ENCODE peak calls at places on chromosomes 6 and 20, in four cellular contexts. V, H, U and Q are unnamed samples.

GRCh38 chr20:49747707-49748524 is 34.2 kb upstream of the B4GALT5 start:
- DNase-seq in V (peak; percentile 83), H (no peak), U (peak; percentile 97), Q (peak; percentile 93)

GRCh38 chr20:50299325-50299629 is 108.6 kb downstream of the CEBPB start:
- DNase-seq in V (no peak), H (no peak), U (no peak), Q (no peak)

GRCh38 chr6:34358389-34358906 is 34.0 kb downstream of the NUDT3 start:
- DNase-seq in V (no peak), H (no peak), U (peak; percentile 55), Q (no peak)

GRCh38 chr20:58511364-58511763 is 3.8 kb downstream of the APCDD1L start:
- DNase-seq in V (no peak), H (no peak), U (peak; percentile 41), Q (no peak)

GRCh38 chr6:31070711-31071197 is 41.6 kb downstream of the C6orf15 start:
- DNase-seq in V (no peak), H (no peak), U (peak; percentile 23), Q (no peak)

GRCh38 chr20:49505518-49505917 is 23.1 kb upstream of the KCNB1 start:
- DNase-seq in V (no peak), H (no peak), U (peak; percentile 33), Q (no peak)

GRCh38 chr6:55276745-55277627 is 50.3 kb upstream of the GFRAL start:
- DNase-seq in V (no peak), H (no peak), U (peak; percentile 8), Q (no peak)

GRCh38 chr6:115891111-115891669 is 169.5 kb downstream of the FRK start:
- DNase-seq in V (no peak), H (no peak), U (peak; percentile 20), Q (no peak)

GRCh38 chr20:11067359-11067758 is 393.6 kb upstream of the JAG1 start:
- DNase-seq in V (no peak), H (no peak), U (no peak), Q (no peak)

GRCh38 chr6:118263929-118264486 is 284.1 kb upstream of the PLN start:
- DNase-seq in V (no peak), H (no peak), U (peak; percentile 34), Q (no peak)